ENCODE peak calls at places on chromosomes 7 and 10, in four cellular contexts. S is iris pigment epithelial cell; N is activated CD4-positive, alpha-beta T cell treated with anti-CD3 and anti-CD28 coated beads, Interleukin-2, amount 50 U/mL, for 4 hours; B is A549. C is an unnamed sample.

GRCh38 chr7:78953726-78954363 is 499.6 kb downstream of the MAGI2 start:
- DNase-seq in S (no peak), N (no peak), B (no peak), C (no peak)

GRCh38 chr7:92366730-92367129 is 80.6 kb upstream of the GATAD1 start:
- DNase-seq in S (peak; percentile 25), N (no peak), B (no peak), C (no peak)

GRCh38 chr7:46713868-46714596 is 793.0 kb upstream of the IGFBP3 start:
- DNase-seq in S (peak; percentile 30), N (no peak), B (no peak), C (no peak)

GRCh38 chr10:118046491-118047362 is at the start of gene RAB11FIP2:
- DNase-seq in S (peak; percentile 91), N (peak; percentile 96), B (peak; percentile 88), C (peak; percentile 72)

GRCh38 chr10:74293686-74294365 is 142.8 kb downstream of the ADK start:
- DNase-seq in S (peak; percentile 80), N (no peak), B (no peak), C (no peak)

GRCh38 chr10:106078796-106079576 is 1085.5 kb downstream of the SORCS1 start:
- DNase-seq in S (peak; percentile 64), N (no peak), B (no peak), C (peak; percentile 23)

GRCh38 chr10:94043431-94043990 is 49.8 kb downstream of the PLCE1 start:
- DNase-seq in S (no peak), N (no peak), B (no peak), C (no peak)

GRCh38 chr10:86599729-86600128 is 54.6 kb upstream of the OPN4 start:
- DNase-seq in S (no peak), N (no peak), B (no peak), C (no peak)

GRCh38 chr7:46982928-46983327 is 599.0 kb downstream of the TNS3 start:
- DNase-seq in S (no peak), N (no peak), B (no peak), C (no peak)

GRCh38 chr7:152989889-152990380 is 230.4 kb downstream of the ACTR3B start:
- DNase-seq in S (peak; percentile 10), N (no peak), B (no peak), C (no peak)

GRCh38 chr10:30051220-30051619 is 8.2 kb downstream of the JCAD start:
- DNase-seq in S (peak; percentile 55), N (no peak), B (no peak), C (no peak)

GRCh38 chr10:71075759-71076472 is 136.5 kb upstream of the UNC5B start:
- DNase-seq in S (no peak), N (no peak), B (no peak), C (no peak)

GRCh38 chr7:10122573-10123100 is 851.0 kb upstream of the PHF14 start:
- DNase-seq in S (no peak), N (no peak), B (no peak), C (no peak)

GRCh38 chr7:100093498-100093897 is 4.7 kb downstream of the COPS6 start:
- DNase-seq in S (no peak), N (no peak), B (no peak), C (no peak)

GRCh38 chr10:128497660-128498377 is 371.6 kb upstream of the MKI67 start:
- DNase-seq in S (no peak), N (no peak), B (no peak), C (no peak)

GRCh38 chr10:132397671-132398565 is 918 bp downstream of the PWWP2B start:
- DNase-seq in S (peak; percentile 47), N (peak; percentile 25), B (no peak), C (no peak)

GRCh38 chr10:76202777-76203176 is 771.4 kb downstream of the LRMDA start:
- DNase-seq in S (no peak), N (no peak), B (no peak), C (peak; percentile 65)

GRCh38 chr10:122287584-122287983 is 16.5 kb downstream of the BTBD16 start:
- DNase-seq in S (no peak), N (no peak), B (no peak), C (no peak)

GRCh38 chr10:15146366-15146765 is 22.1 kb downstream of the NMT2 start:
- DNase-seq in S (no peak), N (no peak), B (no peak), C (no peak)

GRCh38 chr7:17401806-17402627 is 103.6 kb downstream of the AHR start:
- DNase-seq in S (no peak), N (no peak), B (no peak), C (no peak)

GRCh38 chr7:29278362-29279070 is 83.9 kb downstream of the CHN2 start:
- DNase-seq in S (no peak), N (no peak), B (no peak), C (no peak)

GRCh38 chr10:14092749-14093148 is 238.0 kb downstream of the FRMD4A start:
- DNase-seq in S (no peak), N (no peak), B (no peak), C (no peak)

GRCh38 chr10:119149723-119150122 is 15.8 kb downstream of the SFXN4 start:
- DNase-seq in S (no peak), N (no peak), B (no peak), C (no peak)

GRCh38 chr10:122911889-122912484 is 1.6 kb downstream of the FAM24A start:
- DNase-seq in S (peak; percentile 47), N (peak; percentile 44), B (peak; percentile 34), C (no peak)

GRCh38 chr7:12923971-12924370 is 236.5 kb downstream of the ARL4A start:
- DNase-seq in S (peak; percentile 61), N (no peak), B (no peak), C (no peak)

GRCh38 chr7:157641866-157642265 is 305.1 kb downstream of the DNAJB6 start:
- DNase-seq in S (no peak), N (no peak), B (no peak), C (no peak)

GRCh38 chr10:75399461-75400162 is 2.0 kb downstream of the ZNF503 start:
- DNase-seq in S (peak; percentile 83), N (peak; percentile 39), B (peak; percentile 64), C (no peak)

GRCh38 chr10:58512470-58513188 is at the start of gene BICC1:
- DNase-seq in S (peak; percentile 44), N (no peak), B (peak; percentile 47), C (no peak)

GRCh38 chr10:3426190-3426845 is 253.7 kb upstream of the PITRM1 start:
- DNase-seq in S (peak; percentile 91), N (no peak), B (no peak), C (no peak)

GRCh38 chr10:121792198-121792597 is 135.6 kb downstream of the ATE1 start:
- DNase-seq in S (peak; percentile 83), N (no peak), B (no peak), C (no peak)

GRCh38 chr7:143499743-143500348 is 22.2 kb downstream of the TAS2R41 start:
- DNase-seq in S (peak; percentile 74), N (no peak), B (no peak), C (no peak)